ENCODE peak calls at places on chromosomes 5 and 9, in ten cellular contexts. Q, C, L, S, E, P, Y, H, T and M are unnamed samples.
A peak's percentile ranks its signal among the peaks of the same experiment; 100 is the strongest.

GRCh38 chr9:19517202-19517942 is 108.6 kb downstream of the ACER2 start:
- DNase-seq in E (peak; percentile 29), Y (no peak), L (peak; percentile 58), S (no peak), Q (peak; percentile 17), P (no peak), C (peak; percentile 13), T (no peak), H (no peak), M (no peak)

GRCh38 chr5:56807698-56808097 is 7.7 kb upstream of the MAP3K1 start:
- DNase-seq in L (no peak), E (no peak), S (no peak), Y (no peak), T (no peak), P (no peak), C (no peak), Q (no peak), H (no peak), M (no peak)

GRCh38 chr9:114417511-114417910 is 29.7 kb upstream of the AKNA start:
- DNase-seq in S (no peak), H (no peak), E (no peak), P (no peak), T (no peak), Y (no peak), Q (no peak), C (no peak), L (no peak), M (no peak)

GRCh38 chr5:180596115-180596667 is 4.9 kb upstream of the SCGB3A1 start:
- DNase-seq in T (no peak), P (no peak), Q (no peak), E (peak; percentile 11), C (no peak), S (no peak), L (no peak), Y (no peak), H (no peak), M (no peak)

GRCh38 chr5:128631771-128632170 is 93.7 kb upstream of the FBN2 start:
- DNase-seq in Y (no peak), P (no peak), S (no peak), L (no peak), C (no peak), Q (no peak), E (no peak), T (no peak), H (no peak), M (no peak)

GRCh38 chr5:143065185-143065584 is 295.0 kb downstream of the ARHGAP26 start:
- DNase-seq in E (no peak), Y (no peak), Q (no peak), T (no peak), H (no peak), L (no peak), S (no peak), C (no peak), P (no peak), M (no peak)

GRCh38 chr5:66382152-66382551 is 214.0 kb upstream of the MAST4 start:
- DNase-seq in P (no peak), Q (no peak), T (no peak), L (no peak), S (no peak), C (no peak), E (no peak), H (no peak), Y (no peak), M (no peak)

GRCh38 chr9:88829276-88829675 is 162.0 kb upstream of the S1PR3 start:
- DNase-seq in Y (no peak), P (no peak), L (no peak), T (no peak), H (no peak), Q (no peak), C (no peak), E (no peak), S (no peak), M (no peak)

GRCh38 chr9:136100700-136101614 is 5.9 kb upstream of the NACC2 start:
- DNase-seq in S (no peak), T (peak; percentile 56), H (no peak), L (no peak), P (no peak), Q (no peak), Y (no peak), C (no peak), E (no peak), M (no peak)

GRCh38 chr9:77449177-77450092 is 198.7 kb downstream of the GNA14 start:
- DNase-seq in C (no peak), Q (no peak), L (no peak), Y (no peak), S (no peak), H (no peak), P (no peak), E (no peak), T (no peak), M (no peak)

GRCh38 chr9:84366683-84367082 is 26.1 kb upstream of the SLC28A3 start:
- DNase-seq in Y (no peak), T (no peak), S (no peak), C (no peak), H (no peak), E (no peak), P (no peak), L (no peak), Q (no peak), M (no peak)

GRCh38 chr5:105868038-105868775 is 1802.5 kb downstream of the EFNA5 start:
- DNase-seq in C (no peak), P (no peak), H (no peak), L (no peak), Y (no peak), E (no peak), T (no peak), Q (no peak), S (no peak), M (no peak)

GRCh38 chr9:38372685-38373619 is 19.6 kb upstream of the ALDH1B1 start:
- DNase-seq in S (no peak), T (no peak), Q (no peak), C (no peak), E (no peak), H (no peak), P (peak; percentile 10), L (no peak), Y (no peak), M (no peak)